ENCODE peak calls at places on chromosomes 16 and 17, in six cellular contexts. Z is esophagus muscularis mucosa, X is adrenal gland, G is transverse colon, R is tibial nerve, H is heart left ventricle. Q is an unnamed sample. For H3K27me3, the result is how much of the 10 kb centered on the place peaks cover.

GRCh38 chr17:33292184-33292980 is 713 bp downstream of the ASIC2 start:
- DNase-seq in Z (no peak), X (peak), G (peak), R (no peak), H (no peak), Q (no peak)

GRCh38 chr16:13098536-13098935 is 197.1 kb downstream of the SHISA9 start:
- DNase-seq in Z (no peak), X (no peak), G (no peak), R (no peak), H (no peak), Q (no peak)

GRCh38 chr17:80760501-80760900 is 215.9 kb downstream of the RPTOR start:
- DNase-seq in Z (no peak), X (no peak), G (peak), R (no peak), H (no peak), Q (no peak)

GRCh38 chr17:21538615-21539014 is 153.7 kb upstream of the KCNJ18 start:
- DNase-seq in Z (no peak), X (no peak), G (no peak), R (no peak), H (no peak), Q (no peak)

GRCh38 chr16:69595127-69596036 is 29.6 kb downstream of the NFAT5 start:
- DNase-seq in Z (no peak), X (no peak), G (no peak), R (no peak), H (no peak), Q (no peak)

GRCh38 chr16:5851583-5851982 is 754.0 kb upstream of the EEF2KMT start:
- DNase-seq in Z (no peak), X (no peak), G (no peak), R (no peak), H (no peak), Q (no peak)

GRCh38 chr17:62648247-62648953 is 20.9 kb downstream of the MRC2 start:
- DNase-seq in Z (no peak), X (no peak), G (no peak), R (no peak), H (peak), Q (no peak)

GRCh38 chr17:81378941-81379511 is 16.2 kb upstream of the BAHCC1 start:
- DNase-seq in Z (no peak), X (no peak), G (no peak), R (no peak), H (no peak), Q (no peak)

GRCh38 chr17:40558651-40559015 is 6.6 kb downstream of the CCR7 start:
- DNase-seq in Z (peak), X (no peak), G (no peak), R (no peak), H (no peak), Q (no peak)

GRCh38 chr16:64981568-64982281 is 140.1 kb downstream of the CDH11 start:
- DNase-seq in Z (no peak), X (no peak), G (no peak), R (no peak), H (no peak), Q (no peak)

GRCh38 chr16:85551319-85551978 is 61.7 kb upstream of the GSE1 start:
- DNase-seq in Z (no peak), X (no peak), G (no peak), R (no peak), H (no peak), Q (no peak)
- TF ChIP-seq POLR2A in Z (no peak), X (no peak), G (no peak), R (no peak), H (no peak), Q (no peak)

DNA sequence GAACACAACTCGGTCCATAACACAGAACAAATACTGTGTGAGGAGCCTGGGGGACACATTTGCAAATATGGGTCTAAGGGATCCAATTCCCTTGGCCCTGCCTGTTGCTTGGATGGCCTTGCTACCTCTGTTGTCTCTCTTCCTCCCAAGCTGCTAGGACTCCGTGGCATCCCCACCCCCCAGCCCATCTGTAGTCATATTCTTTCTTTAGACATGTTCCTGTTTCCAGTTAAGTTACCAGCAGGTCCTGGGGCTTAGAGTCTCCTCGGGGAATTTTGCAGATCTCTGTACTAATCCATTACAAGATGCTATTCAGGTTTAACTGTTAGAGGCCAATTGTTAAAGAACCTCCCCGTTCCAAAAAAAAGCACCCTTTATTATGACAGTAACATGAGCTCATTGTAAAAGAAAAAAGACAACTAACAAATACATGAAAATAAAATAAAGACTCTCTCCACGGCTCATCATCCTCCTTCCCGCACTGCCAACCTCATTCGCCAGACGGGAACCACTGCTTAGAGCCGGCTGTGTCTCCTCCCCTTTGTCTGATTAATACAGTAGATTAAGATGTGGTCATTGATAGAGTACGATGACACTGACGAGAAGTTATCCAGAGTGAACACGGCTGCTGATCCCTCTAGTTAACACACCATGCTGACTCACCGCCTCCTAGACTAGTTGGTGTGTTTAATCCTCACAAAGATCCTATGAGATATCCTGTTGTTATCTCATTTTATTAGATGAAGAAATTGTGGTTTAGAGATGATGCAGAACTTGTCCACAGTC is 22.2 kb downstream of the HS3ST4 start:
- DNase-seq in Z (no peak), X (no peak), G (no peak), R (no peak), H (no peak), Q (no peak)
- H3K4me3 ChIP-seq in Z (no peak), X (no peak), G (no peak), R (no peak), H (no peak), Q (no peak)

GRCh38 chr17:79669861-79670260 is 59.0 kb upstream of the RBFOX3 start:
- DNase-seq in Z (no peak), X (no peak), G (no peak), R (no peak), H (no peak), Q (no peak)
- H3K27me3 ChIP-seq in Z (under half), X (under half), G (under half), R (under half), H (under half), Q (half or more)

GRCh38 chr17:44220211-44221071 is 966 bp upstream of the UBTF start:
- DNase-seq in Z (no peak), X (peak), G (peak), R (no peak), H (peak), Q (no peak)

GRCh38 chr17:44219636-44220210 is at the start of gene UBTF:
- DNase-seq in Z (peak), X (peak), G (peak), R (no peak), H (peak), Q (no peak)

GRCh38 chr17:44218344-44219125 is 940 bp downstream of the UBTF start:
- DNase-seq in Z (no peak), X (peak), G (peak), R (peak), H (peak), Q (peak)

GRCh38 chr17:44217738-44218343 is 1.6 kb downstream of the UBTF start:
- DNase-seq in Z (no peak), X (no peak), G (peak), R (no peak), H (peak), Q (no peak)

DNA sequence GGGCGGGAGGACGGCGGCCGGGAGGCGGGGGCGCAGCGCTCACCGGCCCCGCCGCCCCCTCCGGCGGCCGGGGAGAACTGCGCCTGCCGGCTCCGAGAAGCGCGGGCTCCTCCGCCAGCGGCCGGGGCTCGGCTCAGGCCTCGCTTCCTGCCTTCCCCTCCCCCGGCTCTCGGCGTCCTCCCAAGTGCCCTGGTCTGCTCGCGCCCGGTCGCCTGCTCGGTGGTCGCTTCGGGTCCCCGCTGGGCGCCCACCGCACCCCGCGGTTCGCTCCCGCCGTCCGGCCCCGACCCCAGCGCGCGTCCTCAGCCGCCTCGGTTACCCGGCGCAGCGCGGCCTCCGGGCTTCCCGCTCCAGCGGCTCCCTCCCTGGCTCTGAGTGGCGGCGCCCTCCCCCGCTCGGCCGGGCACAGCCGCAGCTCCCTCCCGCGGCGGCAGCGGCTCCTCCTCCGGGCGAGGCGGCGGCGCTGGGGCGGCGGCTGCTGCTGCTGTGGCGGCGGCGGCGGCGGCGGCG is 294 bp downstream of the UBTF start:
- DNase-seq in Z (no peak), X (peak), G (peak), R (peak), H (peak), Q (no peak)
- TF ChIP-seq POLR2A in Z (no peak), X (peak), G (peak), R (no peak), H (peak), Q (peak)

GRCh38 chr17:59627770-59628171 is 8.1 kb downstream of the CLTC start:
- DNase-seq in Z (no peak), X (no peak), G (no peak), R (no peak), H (no peak), Q (no peak)
- H3K4me3 ChIP-seq in Z (no peak), X (no peak), G (no peak), R (no peak), H (no peak), Q (no peak)

DNA sequence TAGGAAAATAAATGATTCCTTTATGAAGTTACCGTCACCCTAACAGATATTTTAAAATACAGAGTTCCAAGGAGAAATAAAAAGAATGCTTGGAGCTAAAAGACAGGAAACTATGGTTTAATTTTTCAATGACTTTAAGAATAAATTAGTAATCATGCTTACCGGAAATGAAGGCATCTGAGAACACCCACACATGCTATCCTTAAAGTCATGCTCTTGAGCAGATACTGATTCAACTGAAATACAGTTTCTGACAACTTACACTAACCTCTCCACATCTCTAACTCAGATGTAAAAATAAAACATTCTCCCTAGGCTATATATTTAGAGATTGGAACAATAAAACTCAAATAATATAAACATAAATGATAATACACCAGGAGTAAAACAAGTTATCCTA is 7.8 kb downstream of the PSMD12 start:
- DNase-seq in Z (no peak), X (no peak), G (no peak), R (no peak), H (no peak), Q (no peak)
- H3K27me3 ChIP-seq in Z (under half), X (under half), G (under half), R (under half), H (under half), Q (under half)

DNA sequence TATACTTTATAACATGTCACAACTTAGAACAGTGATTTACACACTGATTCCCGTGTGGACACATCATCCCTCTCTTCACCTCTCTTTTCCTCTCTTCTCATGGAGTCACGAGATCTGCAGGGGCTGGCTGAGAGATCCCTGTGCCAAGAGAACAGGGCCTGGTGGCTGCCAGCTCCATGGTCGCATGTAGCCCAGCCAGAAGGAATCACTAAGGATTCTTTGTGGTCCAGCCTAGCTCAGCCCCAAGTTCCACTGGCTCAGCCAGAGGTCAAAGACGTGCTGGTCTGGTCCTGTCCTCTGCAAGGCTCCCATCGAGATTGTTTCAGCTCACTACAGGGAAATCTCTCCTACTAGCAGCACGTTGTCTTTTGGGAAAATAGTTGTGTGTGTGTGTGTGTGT is 66.4 kb downstream of the NDEL1 start:
- DNase-seq in Z (no peak), X (no peak), G (no peak), R (no peak), H (no peak), Q (no peak)
- TF ChIP-seq POLR2A in Z (no peak), X (no peak), G (no peak), R (no peak), H (no peak), Q (no peak)